ENCODE peak calls at places on chromosomes 2 and 18, in seven cellular contexts. One of them, this sample, is unnamed.

GRCh38 chr2:125736306-125736705 is 919.7 kb upstream of the GYPC start:
- DNase-seq in mesenchymal stem cell: no peak
- DNase-seq in stimulated activated CD4-positive, alpha-beta T cell treated with anti-CD3 and anti-CD28 coated beads, Interleukin-2, amount 100 ng/mL, for 4 hours: no peak
- DNase-seq in HT1080: no peak
- DNase-seq in iris pigment epithelial cell: no peak
- DNase-seq in effector memory CD8-positive, alpha-beta T cell: no peak
- DNase-seq in nephron progenitor cell: no peak
- DNase-seq in this sample: no peak

GRCh38 chr2:98126061-98126460 is 39.1 kb downstream of the VWA3B start:
- DNase-seq in iris pigment epithelial cell: peak
- DNase-seq in nephron progenitor cell: no peak
- DNase-seq in effector memory CD8-positive, alpha-beta T cell: no peak
- DNase-seq in HT1080: no peak
- DNase-seq in mesenchymal stem cell: no peak
- DNase-seq in stimulated activated CD4-positive, alpha-beta T cell treated with anti-CD3 and anti-CD28 coated beads, Interleukin-2, amount 100 ng/mL, for 4 hours: no peak
- DNase-seq in this sample: no peak

GRCh38 chr2:16626497-16626896 is 39.1 kb downstream of the CYRIA start:
- DNase-seq in mesenchymal stem cell: peak
- DNase-seq in effector memory CD8-positive, alpha-beta T cell: no peak
- DNase-seq in nephron progenitor cell: no peak
- DNase-seq in stimulated activated CD4-positive, alpha-beta T cell treated with anti-CD3 and anti-CD28 coated beads, Interleukin-2, amount 100 ng/mL, for 4 hours: no peak
- DNase-seq in iris pigment epithelial cell: peak
- DNase-seq in HT1080: peak
- DNase-seq in this sample: no peak

GRCh38 chr2:240983996-240984498 is 14.4 kb upstream of the SNED1 start:
- DNase-seq in iris pigment epithelial cell: no peak
- DNase-seq in mesenchymal stem cell: no peak
- DNase-seq in nephron progenitor cell: peak
- DNase-seq in effector memory CD8-positive, alpha-beta T cell: no peak
- DNase-seq in HT1080: no peak
- DNase-seq in stimulated activated CD4-positive, alpha-beta T cell treated with anti-CD3 and anti-CD28 coated beads, Interleukin-2, amount 100 ng/mL, for 4 hours: no peak
- DNase-seq in this sample: no peak

GRCh38 chr2:112683550-112684414 is 37.0 kb upstream of the NT5DC4 start:
- DNase-seq in effector memory CD8-positive, alpha-beta T cell: no peak
- DNase-seq in mesenchymal stem cell: no peak
- DNase-seq in stimulated activated CD4-positive, alpha-beta T cell treated with anti-CD3 and anti-CD28 coated beads, Interleukin-2, amount 100 ng/mL, for 4 hours: no peak
- DNase-seq in iris pigment epithelial cell: no peak
- DNase-seq in nephron progenitor cell: no peak
- DNase-seq in HT1080: no peak
- DNase-seq in this sample: no peak

GRCh38 chr2:96909651-96910050 is 39.8 kb upstream of the SEMA4C start:
- DNase-seq in nephron progenitor cell: no peak
- DNase-seq in mesenchymal stem cell: no peak
- DNase-seq in effector memory CD8-positive, alpha-beta T cell: no peak
- DNase-seq in HT1080: no peak
- DNase-seq in iris pigment epithelial cell: no peak
- DNase-seq in stimulated activated CD4-positive, alpha-beta T cell treated with anti-CD3 and anti-CD28 coated beads, Interleukin-2, amount 100 ng/mL, for 4 hours: no peak
- DNase-seq in this sample: no peak

GRCh38 chr18:22342625-22343024 is 75.1 kb downstream of the CTAGE1 start:
- DNase-seq in nephron progenitor cell: no peak
- DNase-seq in mesenchymal stem cell: peak
- DNase-seq in iris pigment epithelial cell: peak
- DNase-seq in stimulated activated CD4-positive, alpha-beta T cell treated with anti-CD3 and anti-CD28 coated beads, Interleukin-2, amount 100 ng/mL, for 4 hours: no peak
- DNase-seq in effector memory CD8-positive, alpha-beta T cell: peak
- DNase-seq in HT1080: peak
- DNase-seq in this sample: no peak

GRCh38 chr2:120907822-120908221 is 172.2 kb downstream of the GLI2 start:
- DNase-seq in HT1080: no peak
- DNase-seq in mesenchymal stem cell: no peak
- DNase-seq in nephron progenitor cell: no peak
- DNase-seq in stimulated activated CD4-positive, alpha-beta T cell treated with anti-CD3 and anti-CD28 coated beads, Interleukin-2, amount 100 ng/mL, for 4 hours: no peak
- DNase-seq in effector memory CD8-positive, alpha-beta T cell: no peak
- DNase-seq in iris pigment epithelial cell: no peak
- DNase-seq in this sample: no peak

GRCh38 chr2:23673830-23674679 is 252.9 kb downstream of the ATAD2B start:
- DNase-seq in nephron progenitor cell: peak
- DNase-seq in HT1080: no peak
- DNase-seq in mesenchymal stem cell: peak
- DNase-seq in effector memory CD8-positive, alpha-beta T cell: no peak
- DNase-seq in stimulated activated CD4-positive, alpha-beta T cell treated with anti-CD3 and anti-CD28 coated beads, Interleukin-2, amount 100 ng/mL, for 4 hours: no peak
- DNase-seq in iris pigment epithelial cell: no peak
- DNase-seq in this sample: no peak

GRCh38 chr2:182818541-182819308 is 47.7 kb downstream of the FRZB start:
- DNase-seq in nephron progenitor cell: no peak
- DNase-seq in stimulated activated CD4-positive, alpha-beta T cell treated with anti-CD3 and anti-CD28 coated beads, Interleukin-2, amount 100 ng/mL, for 4 hours: no peak
- DNase-seq in mesenchymal stem cell: peak
- DNase-seq in iris pigment epithelial cell: no peak
- DNase-seq in HT1080: no peak
- DNase-seq in effector memory CD8-positive, alpha-beta T cell: no peak
- DNase-seq in this sample: no peak

GRCh38 chr2:159362816-159363251 is 76.3 kb upstream of the WDSUB1 start:
- DNase-seq in HT1080: peak
- DNase-seq in iris pigment epithelial cell: peak
- DNase-seq in mesenchymal stem cell: peak
- DNase-seq in stimulated activated CD4-positive, alpha-beta T cell treated with anti-CD3 and anti-CD28 coated beads, Interleukin-2, amount 100 ng/mL, for 4 hours: no peak
- DNase-seq in effector memory CD8-positive, alpha-beta T cell: no peak
- DNase-seq in nephron progenitor cell: no peak
- DNase-seq in this sample: no peak

GRCh38 chr2:179264238-179265081 is at the start of gene SESTD1:
- DNase-seq in HT1080: peak
- DNase-seq in stimulated activated CD4-positive, alpha-beta T cell treated with anti-CD3 and anti-CD28 coated beads, Interleukin-2, amount 100 ng/mL, for 4 hours: peak
- DNase-seq in iris pigment epithelial cell: peak
- DNase-seq in nephron progenitor cell: peak
- DNase-seq in mesenchymal stem cell: peak
- DNase-seq in effector memory CD8-positive, alpha-beta T cell: peak
- DNase-seq in this sample: no peak

GRCh38 chr2:142756430-142756829 is 121.0 kb upstream of the KYNU start:
- DNase-seq in nephron progenitor cell: no peak
- DNase-seq in HT1080: peak
- DNase-seq in iris pigment epithelial cell: peak
- DNase-seq in stimulated activated CD4-positive, alpha-beta T cell treated with anti-CD3 and anti-CD28 coated beads, Interleukin-2, amount 100 ng/mL, for 4 hours: no peak
- DNase-seq in mesenchymal stem cell: peak
- DNase-seq in effector memory CD8-positive, alpha-beta T cell: no peak
- DNase-seq in this sample: no peak

GRCh38 chr2:230690439-230690838 is 22.2 kb upstream of the CAB39 start:
- DNase-seq in HT1080: peak
- DNase-seq in stimulated activated CD4-positive, alpha-beta T cell treated with anti-CD3 and anti-CD28 coated beads, Interleukin-2, amount 100 ng/mL, for 4 hours: no peak
- DNase-seq in iris pigment epithelial cell: no peak
- DNase-seq in effector memory CD8-positive, alpha-beta T cell: no peak
- DNase-seq in nephron progenitor cell: no peak
- DNase-seq in mesenchymal stem cell: no peak
- DNase-seq in this sample: no peak

GRCh38 chr2:202335791-202336467 is 40.2 kb upstream of the BMPR2 start:
- DNase-seq in HT1080: peak
- DNase-seq in stimulated activated CD4-positive, alpha-beta T cell treated with anti-CD3 and anti-CD28 coated beads, Interleukin-2, amount 100 ng/mL, for 4 hours: no peak
- DNase-seq in iris pigment epithelial cell: peak
- DNase-seq in mesenchymal stem cell: no peak
- DNase-seq in nephron progenitor cell: no peak
- DNase-seq in effector memory CD8-positive, alpha-beta T cell: no peak
- DNase-seq in this sample: no peak

GRCh38 chr2:144583741-144584453 is 64.0 kb upstream of the ZEB2 start:
- DNase-seq in nephron progenitor cell: no peak
- DNase-seq in stimulated activated CD4-positive, alpha-beta T cell treated with anti-CD3 and anti-CD28 coated beads, Interleukin-2, amount 100 ng/mL, for 4 hours: no peak
- DNase-seq in HT1080: peak
- DNase-seq in mesenchymal stem cell: peak
- DNase-seq in effector memory CD8-positive, alpha-beta T cell: no peak
- DNase-seq in iris pigment epithelial cell: peak
- DNase-seq in this sample: no peak

GRCh38 chr2:238493880-238494572 is 67.3 kb downstream of the ASB1 start:
- DNase-seq in nephron progenitor cell: no peak
- DNase-seq in effector memory CD8-positive, alpha-beta T cell: no peak
- DNase-seq in stimulated activated CD4-positive, alpha-beta T cell treated with anti-CD3 and anti-CD28 coated beads, Interleukin-2, amount 100 ng/mL, for 4 hours: no peak
- DNase-seq in HT1080: no peak
- DNase-seq in iris pigment epithelial cell: no peak
- DNase-seq in mesenchymal stem cell: no peak
- DNase-seq in this sample: no peak

GRCh38 chr2:217899231-217900009 is 103.4 kb downstream of the TNS1 start:
- DNase-seq in HT1080: peak
- DNase-seq in iris pigment epithelial cell: peak
- DNase-seq in mesenchymal stem cell: peak
- DNase-seq in effector memory CD8-positive, alpha-beta T cell: no peak
- DNase-seq in nephron progenitor cell: peak
- DNase-seq in stimulated activated CD4-positive, alpha-beta T cell treated with anti-CD3 and anti-CD28 coated beads, Interleukin-2, amount 100 ng/mL, for 4 hours: no peak
- DNase-seq in this sample: no peak

GRCh38 chr2:203786912-203787311 is 80.5 kb downstream of the CD28 start:
- DNase-seq in HT1080: no peak
- DNase-seq in nephron progenitor cell: no peak
- DNase-seq in iris pigment epithelial cell: peak
- DNase-seq in effector memory CD8-positive, alpha-beta T cell: no peak
- DNase-seq in mesenchymal stem cell: no peak
- DNase-seq in stimulated activated CD4-positive, alpha-beta T cell treated with anti-CD3 and anti-CD28 coated beads, Interleukin-2, amount 100 ng/mL, for 4 hours: no peak
- DNase-seq in this sample: no peak

GRCh38 chr2:118003396-118003824 is 10.5 kb downstream of the CCDC93 start:
- DNase-seq in iris pigment epithelial cell: peak
- DNase-seq in nephron progenitor cell: peak
- DNase-seq in mesenchymal stem cell: peak
- DNase-seq in HT1080: peak
- DNase-seq in effector memory CD8-positive, alpha-beta T cell: peak
- DNase-seq in stimulated activated CD4-positive, alpha-beta T cell treated with anti-CD3 and anti-CD28 coated beads, Interleukin-2, amount 100 ng/mL, for 4 hours: peak
- DNase-seq in this sample: peak

GRCh38 chr18:48541026-48541746 is 2.4 kb downstream of the CTIF start:
- DNase-seq in effector memory CD8-positive, alpha-beta T cell: peak
- DNase-seq in iris pigment epithelial cell: peak
- DNase-seq in HT1080: peak
- DNase-seq in mesenchymal stem cell: peak
- DNase-seq in stimulated activated CD4-positive, alpha-beta T cell treated with anti-CD3 and anti-CD28 coated beads, Interleukin-2, amount 100 ng/mL, for 4 hours: peak
- DNase-seq in nephron progenitor cell: peak
- DNase-seq in this sample: no peak

GRCh38 chr2:205654878-205655601 is 27.3 kb upstream of the NRP2 start:
- DNase-seq in iris pigment epithelial cell: peak
- DNase-seq in stimulated activated CD4-positive, alpha-beta T cell treated with anti-CD3 and anti-CD28 coated beads, Interleukin-2, amount 100 ng/mL, for 4 hours: no peak
- DNase-seq in HT1080: peak
- DNase-seq in effector memory CD8-positive, alpha-beta T cell: no peak
- DNase-seq in nephron progenitor cell: no peak
- DNase-seq in mesenchymal stem cell: peak
- DNase-seq in this sample: no peak

GRCh38 chr18:35282353-35282752 is 7.7 kb downstream of the ZSCAN30 start:
- DNase-seq in nephron progenitor cell: no peak
- DNase-seq in mesenchymal stem cell: peak
- DNase-seq in effector memory CD8-positive, alpha-beta T cell: no peak
- DNase-seq in HT1080: peak
- DNase-seq in iris pigment epithelial cell: peak
- DNase-seq in stimulated activated CD4-positive, alpha-beta T cell treated with anti-CD3 and anti-CD28 coated beads, Interleukin-2, amount 100 ng/mL, for 4 hours: no peak
- DNase-seq in this sample: peak

GRCh38 chr2:21372654-21373053 is 248.9 kb downstream of the TDRD15 start:
- DNase-seq in HT1080: peak
- DNase-seq in stimulated activated CD4-positive, alpha-beta T cell treated with anti-CD3 and anti-CD28 coated beads, Interleukin-2, amount 100 ng/mL, for 4 hours: no peak
- DNase-seq in effector memory CD8-positive, alpha-beta T cell: no peak
- DNase-seq in iris pigment epithelial cell: peak
- DNase-seq in nephron progenitor cell: no peak
- DNase-seq in mesenchymal stem cell: peak
- DNase-seq in this sample: no peak

GRCh38 chr2:64638502-64639120 is 15.1 kb downstream of the SERTAD2 start:
- DNase-seq in effector memory CD8-positive, alpha-beta T cell: no peak
- DNase-seq in iris pigment epithelial cell: no peak
- DNase-seq in mesenchymal stem cell: no peak
- DNase-seq in HT1080: no peak
- DNase-seq in nephron progenitor cell: no peak
- DNase-seq in stimulated activated CD4-positive, alpha-beta T cell treated with anti-CD3 and anti-CD28 coated beads, Interleukin-2, amount 100 ng/mL, for 4 hours: no peak
- DNase-seq in this sample: no peak

GRCh38 chr2:185643434-185643833 is 95.2 kb upstream of the FSIP2 start:
- DNase-seq in stimulated activated CD4-positive, alpha-beta T cell treated with anti-CD3 and anti-CD28 coated beads, Interleukin-2, amount 100 ng/mL, for 4 hours: no peak
- DNase-seq in nephron progenitor cell: no peak
- DNase-seq in iris pigment epithelial cell: no peak
- DNase-seq in HT1080: no peak
- DNase-seq in effector memory CD8-positive, alpha-beta T cell: no peak
- DNase-seq in mesenchymal stem cell: no peak
- DNase-seq in this sample: no peak

GRCh38 chr2:58769494-58770239 is 528.5 kb upstream of the FANCL start:
- DNase-seq in iris pigment epithelial cell: no peak
- DNase-seq in mesenchymal stem cell: no peak
- DNase-seq in effector memory CD8-positive, alpha-beta T cell: no peak
- DNase-seq in nephron progenitor cell: no peak
- DNase-seq in stimulated activated CD4-positive, alpha-beta T cell treated with anti-CD3 and anti-CD28 coated beads, Interleukin-2, amount 100 ng/mL, for 4 hours: no peak
- DNase-seq in HT1080: no peak
- DNase-seq in this sample: no peak

This sample was measured in HFF-Myc.